ENCODE peak calls at places on chromosomes 2 and 18, in four cellular contexts. G is uterus, Z is sigmoid colon, M is ovary. D is an unnamed sample.

GRCh38 chr2:171523339-171523931 is 1.2 kb downstream of the CYBRD1 start:
- DNase-seq in M (peak), Z (peak), G (peak), D (no peak)

GRCh38 chr2:125696573-125696972 is 959.4 kb upstream of the GYPC start:
- DNase-seq in G (no peak), M (no peak), Z (no peak), D (no peak)

GRCh38 chr2:73983322-73984202 is 1.1 kb upstream of the TET3 start:
- DNase-seq in G (peak), M (no peak), Z (no peak), D (no peak)

GRCh38 chr2:96485751-96486643 is 19.2 kb downstream of the NEURL3 start:
- DNase-seq in M (peak), G (peak), Z (peak), D (no peak)

GRCh38 chr2:100422320-100422719 is 4.9 kb upstream of the CHST10 start:
- DNase-seq in Z (no peak), M (no peak), G (no peak), D (no peak)

GRCh38 chr2:46521215-46521683 is 41.9 kb downstream of the TMEM247 start:
- DNase-seq in Z (peak), M (peak), G (peak), D (no peak)

GRCh38 chr18:68399721-68400120 is 315.2 kb downstream of the TMX3 start:
- DNase-seq in M (no peak), Z (no peak), G (no peak), D (no peak)

GRCh38 chr2:36696533-36696932 is at the start of gene VIT:
- DNase-seq in M (no peak), G (no peak), Z (no peak), D (no peak)

GRCh38 chr2:180040146-180040925 is 33.2 kb upstream of the CWC22 start:
- DNase-seq in Z (no peak), G (no peak), M (no peak), D (no peak)

GRCh38 chr2:9703701-9704221 is 73.0 kb upstream of the YWHAQ start:
- DNase-seq in M (no peak), G (no peak), Z (no peak), D (no peak)

GRCh38 chr2:43898134-43898957 is 59.6 kb downstream of the ABCG8 start:
- DNase-seq in Z (no peak), G (no peak), M (no peak), D (no peak)

GRCh38 chr2:79887747-79888374 is 375.0 kb downstream of the CTNNA2 start:
- DNase-seq in M (no peak), Z (no peak), G (no peak), D (no peak)

GRCh38 chr2:142037744-142038143 is 93.1 kb downstream of the LRP1B start:
- DNase-seq in G (no peak), M (no peak), Z (no peak), D (no peak)

GRCh38 chr2:56474412-56475158 is 290.8 kb downstream of the CCDC85A start:
- DNase-seq in Z (no peak), G (no peak), M (no peak), D (no peak)

GRCh38 chr2:210428415-210429179 is 48.0 kb downstream of the LANCL1 start:
- DNase-seq in Z (no peak), M (no peak), G (no peak), D (no peak)

GRCh38 chr2:159600752-159601151 is 15.6 kb downstream of the BAZ2B start:
- DNase-seq in Z (no peak), G (no peak), M (no peak), D (no peak)

GRCh38 chr2:45782968-45783367 is 131.5 kb downstream of the PRKCE start:
- DNase-seq in G (no peak), Z (no peak), M (no peak), D (no peak)

GRCh38 chr2:108855194-108855593 is 68.6 kb downstream of the CCDC138 start:
- DNase-seq in M (no peak), Z (no peak), G (no peak), D (no peak)

GRCh38 chr2:70767699-70768584 is at the start of gene ADD2:
- DNase-seq in G (no peak), Z (no peak), M (no peak), D (no peak)

GRCh38 chr2:70768585-70769085 is 635 bp upstream of the ADD2 start:
- DNase-seq in M (no peak), G (no peak), Z (no peak), D (no peak)

GRCh38 chr2:70767094-70767698 is 804 bp downstream of the ADD2 start:
- DNase-seq in M (no peak), G (no peak), Z (no peak), D (no peak)

GRCh38 chr2:70765507-70765906 is 2.5 kb downstream of the ADD2 start:
- DNase-seq in Z (no peak), G (no peak), M (no peak), D (no peak)

DNA sequence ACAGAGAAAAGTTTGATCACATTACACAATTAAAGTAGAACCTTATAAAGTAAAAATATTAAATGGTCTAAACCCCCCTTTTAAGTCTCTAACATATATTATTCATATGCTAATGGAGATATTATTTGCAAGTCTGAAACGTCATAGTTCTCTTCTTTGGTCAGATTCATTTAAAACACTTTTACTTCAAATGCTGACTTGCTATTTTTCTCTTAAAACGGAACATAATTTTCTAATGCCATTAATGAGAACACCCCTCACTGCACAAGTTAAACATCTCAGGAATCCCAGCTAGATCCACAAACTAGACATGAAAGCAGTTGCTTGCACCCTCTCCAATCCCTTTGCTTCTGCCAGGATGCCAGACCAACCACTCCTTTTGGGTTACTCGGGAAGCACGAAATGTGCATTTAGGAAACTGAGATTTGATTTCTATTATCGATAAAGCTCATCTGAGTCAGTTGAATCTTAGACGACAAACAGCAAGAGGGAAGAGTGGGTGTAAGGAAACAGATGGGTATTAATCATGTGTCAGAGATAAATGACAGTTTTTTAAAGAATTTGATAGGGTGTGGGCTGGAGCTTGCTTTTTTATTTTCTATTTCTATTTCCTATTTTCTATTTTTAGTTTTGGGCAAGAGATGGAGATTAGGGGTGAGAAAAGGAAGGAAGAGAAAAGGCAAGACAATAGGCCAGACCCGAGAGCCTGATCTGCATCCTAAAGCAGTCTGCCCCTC is 1.5 kb downstream of the ADD2 start:
- DNase-seq in G (no peak), Z (no peak), M (no peak), D (no peak)
- H3K4me3 ChIP-seq in G (no peak), Z (peak), M (no peak), D (peak)

DNA sequence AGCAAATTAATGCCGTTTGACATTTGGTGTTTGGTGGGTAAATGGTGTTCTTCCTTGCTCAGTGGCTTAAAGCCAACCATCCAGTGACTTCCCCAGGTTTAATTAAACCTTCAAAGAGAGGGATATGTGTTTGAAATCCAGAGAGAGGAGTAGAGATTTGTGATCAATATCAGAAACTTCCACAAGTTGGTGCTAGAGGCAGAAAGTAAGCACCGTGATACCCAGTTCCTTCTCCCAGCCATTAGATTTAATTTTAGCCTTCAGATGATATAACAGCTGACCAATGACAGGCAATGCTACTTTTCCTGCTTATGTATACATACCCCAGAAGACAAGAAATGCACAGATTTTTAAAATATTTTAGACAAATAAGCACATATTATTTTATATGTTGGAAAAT is 398.5 kb downstream of the CDH2 start:
- DNase-seq in Z (no peak), G (no peak), M (no peak), D (no peak)
- TF ChIP-seq CTCF in Z (no peak), G (no peak), M (no peak), D (no peak)

GRCh38 chr2:208025037-208025813 is at the start of gene PLEKHM3:
- DNase-seq in G (peak), Z (peak), M (peak), D (peak)
- TF ChIP-seq POLR2A in G (peak), Z (no peak), M (peak), D (peak)

GRCh38 chr2:200765139-200765951 is 46.4 kb upstream of the BZW1 start:
- DNase-seq in G (no peak), Z (no peak), M (no peak), D (no peak)
- H3K4me3 ChIP-seq in G (no peak), Z (no peak), M (no peak), D (no peak)

GRCh38 chr2:237987263-237987662 is 20.4 kb downstream of the UBE2F start:
- DNase-seq in M (no peak), Z (no peak), G (no peak), D (no peak)
- TF ChIP-seq CTCF in M (no peak), Z (no peak), G (no peak), D (no peak)

D was measured in esophagus squamous epithelium.